ENCODE peak calls at places on chromosomes 4 and X, in six cellular contexts. C is HEK293T; A is fibroblast of mammary gland; L is COR-L47; G is stimulated activated CD4-positive, alpha-beta T cell treated with anti-CD3 and anti-CD28 coated beads, Interleukin-15, amount 100 ng/mL, for 24 hours; D is dorsolateral prefrontal cortex. H is an unnamed sample.

GRCh38 chrX:112874140-112874539 is 33.5 kb upstream of the AMOT start:
- DNase-seq in C (no peak), A (peak; percentile 16), L (no peak), G (no peak), D (no peak), H (no peak)

GRCh38 chr4:65341557-65341956 is 328.7 kb downstream of the EPHA5 start:
- DNase-seq in C (no peak), A (no peak), L (no peak), G (no peak), D (no peak), H (no peak)

GRCh38 chr4:100722866-100723459 is 205.1 kb upstream of the EMCN start:
- DNase-seq in C (no peak), A (no peak), L (no peak), G (no peak), D (no peak), H (no peak)

GRCh38 chr4:139849219-139849618 is 183.6 kb downstream of the MGST2 start:
- DNase-seq in C (no peak), A (no peak), L (peak; percentile 51), G (no peak), D (no peak), H (no peak)

GRCh38 chr4:185916231-185916630 is 104.2 kb upstream of the SORBS2 start:
- DNase-seq in C (no peak), A (no peak), L (no peak), G (no peak), D (no peak), H (no peak)

GRCh38 chrX:110428144-110428543 is 69.5 kb downstream of the RTL9 start:
- DNase-seq in C (no peak), A (no peak), L (no peak), G (no peak), D (no peak), H (no peak)

GRCh38 chr4:150280081-150280950 is 202.1 kb downstream of the DCLK2 start:
- DNase-seq in C (no peak), A (peak; percentile 83), L (no peak), G (no peak), D (no peak), H (peak; percentile 45)

GRCh38 chr4:100421356-100421978 is 96.4 kb downstream of the EMCN start:
- DNase-seq in C (peak; percentile 12), A (peak; percentile 67), L (peak; percentile 3), G (no peak), D (no peak), H (peak; percentile 24)

GRCh38 chr4:2357821-2358745 is 60.4 kb downstream of the ZFYVE28 start:
- DNase-seq in C (no peak), A (no peak), L (peak; percentile 6), G (no peak), D (no peak), H (no peak)

GRCh38 chr4:3346146-3346545 is 53.3 kb downstream of the RGS12 start:
- DNase-seq in C (peak; percentile 78), A (peak; percentile 85), L (peak; percentile 65), G (peak; percentile 52), D (no peak), H (peak; percentile 77)

GRCh38 chr4:5843573-5844239 is 49.2 kb downstream of the CRMP1 start:
- DNase-seq in C (no peak), A (no peak), L (no peak), G (no peak), D (no peak), H (no peak)

GRCh38 chrX:110374544-110374943 is 15.9 kb downstream of the RTL9 start:
- DNase-seq in C (no peak), A (no peak), L (no peak), G (no peak), D (no peak), H (no peak)

GRCh38 chr4:82611982-82612381 is 50.2 kb upstream of the TMEM150C start:
- DNase-seq in C (no peak), A (no peak), L (peak; percentile 27), G (no peak), D (no peak), H (no peak)

GRCh38 chr4:35975617-35976355 is 268.5 kb downstream of the ARAP2 start:
- DNase-seq in C (no peak), A (no peak), L (no peak), G (no peak), D (no peak), H (no peak)

GRCh38 chr4:25563071-25563564 is 92.5 kb upstream of the SLC34A2 start:
- DNase-seq in C (no peak), A (no peak), L (peak; percentile 15), G (no peak), D (no peak), H (no peak)

GRCh38 chr4:38678078-38678477 is 14.1 kb downstream of the KLF3 start:
- DNase-seq in C (no peak), A (peak; percentile 100), L (no peak), G (no peak), D (no peak), H (no peak)

GRCh38 chr4:151887151-151887815 is 126.5 kb upstream of the GATB start:
- DNase-seq in C (no peak), A (peak; percentile 50), L (no peak), G (no peak), D (no peak), H (no peak)

GRCh38 chr4:151524610-151525009 is 115.6 kb downstream of the FHIP1A start:
- DNase-seq in C (no peak), A (no peak), L (no peak), G (no peak), D (no peak), H (peak; percentile 70)

GRCh38 chr4:16253127-16253960 is 27.1 kb upstream of the TAPT1 start:
- DNase-seq in C (no peak), A (peak; percentile 91), L (no peak), G (no peak), D (no peak), H (peak; percentile 59)

GRCh38 chr4:25927361-25928040 is 13.5 kb downstream of the SMIM20 start:
- DNase-seq in C (no peak), A (no peak), L (peak; percentile 71), G (no peak), D (no peak), H (no peak)

GRCh38 chr4:81445196-81445595 is 26.5 kb downstream of the RASGEF1B start:
- DNase-seq in C (no peak), A (no peak), L (no peak), G (no peak), D (no peak), H (no peak)

GRCh38 chrX:20530319-20530979 is 263.7 kb upstream of the RPS6KA3 start:
- DNase-seq in C (peak; percentile 62), A (peak; percentile 65), L (peak; percentile 11), G (peak; percentile 59), D (peak; percentile 56), H (peak; percentile 22)

GRCh38 chr4:123616970-123617392 is 220.4 kb downstream of the SPRY1 start:
- DNase-seq in C (peak; percentile 17), A (peak; percentile 34), L (peak; percentile 76), G (peak; percentile 9), D (peak; percentile 48), H (no peak)

GRCh38 chr4:126051709-126052424 is 737.1 kb downstream of the FAT4 start:
- DNase-seq in C (peak; percentile 13), A (peak; percentile 79), L (no peak), G (no peak), D (peak; percentile 42), H (no peak)

GRCh38 chrX:108070891-108071290 is 20.5 kb downstream of the PSMD10 start:
- DNase-seq in C (no peak), A (peak; percentile 75), L (no peak), G (no peak), D (no peak), H (peak; percentile 78)

GRCh38 chr4:11182586-11183357 is 245.9 kb downstream of the HS3ST1 start:
- DNase-seq in C (no peak), A (peak; percentile 78), L (no peak), G (no peak), D (no peak), H (peak; percentile 21)

GRCh38 chrX:33741807-33742206 is 390.3 kb downstream of the FAM47A start:
- DNase-seq in C (no peak), A (no peak), L (no peak), G (no peak), D (no peak), H (no peak)

GRCh38 chrX:140672840-140673731 is 36.5 kb upstream of the LINC00632 start:
- DNase-seq in C (no peak), A (no peak), L (no peak), G (no peak), D (no peak), H (no peak)

GRCh38 chr4:126679303-126679702 is 953.5 kb upstream of the INTU start:
- DNase-seq in C (no peak), A (no peak), L (no peak), G (no peak), D (no peak), H (no peak)

GRCh38 chr4:46124773-46125172 is 919 bp upstream of the GABRG1 start:
- DNase-seq in C (no peak), A (no peak), L (peak; percentile 77), G (no peak), D (peak; percentile 52), H (no peak)

GRCh38 chr4:3046149-3046548 is 28.2 kb downstream of the HTT-AS start:
- DNase-seq in C (no peak), A (no peak), L (no peak), G (no peak), D (no peak), H (no peak)

GRCh38 chr4:122341906-122342305 is 36.9 kb upstream of the ADAD1 start:
- DNase-seq in C (no peak), A (peak; percentile 72), L (no peak), G (no peak), D (no peak), H (peak; percentile 41)

GRCh38 chrX:132086717-132087116 is 41.1 kb downstream of the FRMD7 start:
- DNase-seq in C (no peak), A (peak; percentile 12), L (no peak), G (no peak), D (no peak), H (peak; percentile 12)

GRCh38 chr4:44071959-44072955 is 376.4 kb downstream of the KCTD8 start:
- DNase-seq in C (no peak), A (no peak), L (no peak), G (no peak), D (no peak), H (no peak)

GRCh38 chr4:129246850-129247542 is 151.0 kb downstream of the C4orf33 start:
- DNase-seq in C (peak; percentile 54), A (no peak), L (peak; percentile 67), G (no peak), D (no peak), H (no peak)

GRCh38 chr4:107348188-107348872 is 312.2 kb upstream of the DKK2 start:
- DNase-seq in C (peak; percentile 42), A (no peak), L (no peak), G (no peak), D (no peak), H (no peak)

GRCh38 chr4:128604840-128605239 is 204.7 kb upstream of the JADE1 start:
- DNase-seq in C (no peak), A (no peak), L (no peak), G (no peak), D (no peak), H (peak; percentile 53)

GRCh38 chr4:3079694-3080123 is 5.2 kb downstream of the HTT start:
- DNase-seq in C (no peak), A (no peak), L (no peak), G (no peak), D (no peak), H (no peak)

H was measured in RWPE1.